ENCODE peak calls at places on chromosomes 4 and X, in nine cellular contexts. One of them, this sample, is unnamed.

GRCh38 chrX:110401142-110401541 is 42.5 kb downstream of the RTL9 start:
- ATAC-seq in CD4-positive, alpha-beta T cell: no peak
- ATAC-seq in body of pancreas: no peak
- ATAC-seq in aorta: no peak
- ATAC-seq in left lung: no peak
- ATAC-seq in heart right ventricle: no peak
- ATAC-seq in thoracic aorta: no peak
- ATAC-seq in HCT116: no peak
- ATAC-seq in gastrocnemius medialis: no peak
- ATAC-seq in this sample: no peak

GRCh38 chr4:68476191-68476590 is 28.9 kb downstream of the TMPRSS11E start:
- ATAC-seq in gastrocnemius medialis: no peak
- ATAC-seq in thoracic aorta: no peak
- ATAC-seq in heart right ventricle: no peak
- ATAC-seq in CD4-positive, alpha-beta T cell: no peak
- ATAC-seq in left lung: no peak
- ATAC-seq in aorta: no peak
- ATAC-seq in body of pancreas: no peak
- ATAC-seq in HCT116: no peak
- ATAC-seq in this sample: no peak

GRCh38 chr4:127162741-127163140 is 470.0 kb upstream of the INTU start:
- ATAC-seq in HCT116: no peak
- ATAC-seq in thoracic aorta: no peak
- ATAC-seq in left lung: peak; percentile 86
- ATAC-seq in gastrocnemius medialis: peak; percentile 46
- ATAC-seq in body of pancreas: peak; percentile 48
- ATAC-seq in aorta: no peak
- ATAC-seq in heart right ventricle: no peak
- ATAC-seq in CD4-positive, alpha-beta T cell: no peak
- ATAC-seq in this sample: no peak

GRCh38 chr4:36224969-36225903 is 19.1 kb downstream of the ARAP2 start:
- ATAC-seq in thoracic aorta: no peak
- ATAC-seq in HCT116: peak; percentile 81
- ATAC-seq in body of pancreas: peak; percentile 69
- ATAC-seq in gastrocnemius medialis: no peak
- ATAC-seq in left lung: peak; percentile 27
- ATAC-seq in aorta: no peak
- ATAC-seq in CD4-positive, alpha-beta T cell: no peak
- ATAC-seq in heart right ventricle: no peak
- ATAC-seq in this sample: no peak

GRCh38 chr4:2442175-2442993 is 23.6 kb downstream of the CFAP99 start:
- ATAC-seq in left lung: no peak
- ATAC-seq in body of pancreas: no peak
- ATAC-seq in HCT116: peak; percentile 51
- ATAC-seq in gastrocnemius medialis: no peak
- ATAC-seq in thoracic aorta: no peak
- ATAC-seq in CD4-positive, alpha-beta T cell: no peak
- ATAC-seq in heart right ventricle: peak; percentile 7
- ATAC-seq in aorta: no peak
- ATAC-seq in this sample: no peak

GRCh38 chr4:163606885-163607284 is 112.4 kb downstream of the TMA16 start:
- ATAC-seq in aorta: no peak
- ATAC-seq in CD4-positive, alpha-beta T cell: no peak
- ATAC-seq in left lung: peak; percentile 69
- ATAC-seq in gastrocnemius medialis: no peak
- ATAC-seq in heart right ventricle: no peak
- ATAC-seq in body of pancreas: no peak
- ATAC-seq in thoracic aorta: no peak
- ATAC-seq in HCT116: no peak
- ATAC-seq in this sample: no peak

GRCh38 chr4:57071340-57071739 is 38.8 kb downstream of the IGFBP7 start:
- ATAC-seq in left lung: peak; percentile 49
- ATAC-seq in HCT116: no peak
- ATAC-seq in gastrocnemius medialis: peak; percentile 80
- ATAC-seq in CD4-positive, alpha-beta T cell: no peak
- ATAC-seq in body of pancreas: peak; percentile 62
- ATAC-seq in heart right ventricle: peak; percentile 37
- ATAC-seq in aorta: peak; percentile 79
- ATAC-seq in thoracic aorta: peak; percentile 22
- ATAC-seq in this sample: peak; percentile 82

GRCh38 chr4:147244786-147245185 is 236.1 kb upstream of the EDNRA start:
- ATAC-seq in gastrocnemius medialis: no peak
- ATAC-seq in CD4-positive, alpha-beta T cell: no peak
- ATAC-seq in heart right ventricle: no peak
- ATAC-seq in aorta: no peak
- ATAC-seq in HCT116: no peak
- ATAC-seq in left lung: no peak
- ATAC-seq in thoracic aorta: no peak
- ATAC-seq in body of pancreas: no peak
- ATAC-seq in this sample: no peak

GRCh38 chr4:153947124-153947523 is 158.2 kb upstream of the SFRP2 start:
- ATAC-seq in heart right ventricle: no peak
- ATAC-seq in aorta: no peak
- ATAC-seq in gastrocnemius medialis: no peak
- ATAC-seq in body of pancreas: no peak
- ATAC-seq in thoracic aorta: no peak
- ATAC-seq in HCT116: no peak
- ATAC-seq in left lung: peak; percentile 38
- ATAC-seq in CD4-positive, alpha-beta T cell: no peak
- ATAC-seq in this sample: no peak

GRCh38 chrX:48076343-48076742 is 4.9 kb upstream of the ZNF630 start:
- ATAC-seq in heart right ventricle: no peak
- ATAC-seq in aorta: no peak
- ATAC-seq in body of pancreas: no peak
- ATAC-seq in gastrocnemius medialis: no peak
- ATAC-seq in HCT116: no peak
- ATAC-seq in CD4-positive, alpha-beta T cell: no peak
- ATAC-seq in left lung: no peak
- ATAC-seq in thoracic aorta: no peak
- ATAC-seq in this sample: no peak

GRCh38 chrX:48068096-48068887 is 3.1 kb downstream of the ZNF630 start:
- ATAC-seq in HCT116: no peak
- ATAC-seq in gastrocnemius medialis: no peak
- ATAC-seq in heart right ventricle: no peak
- ATAC-seq in thoracic aorta: no peak
- ATAC-seq in left lung: no peak
- ATAC-seq in CD4-positive, alpha-beta T cell: no peak
- ATAC-seq in aorta: no peak
- ATAC-seq in body of pancreas: no peak
- ATAC-seq in this sample: no peak

GRCh38 chrX:48071064-48071985 is at the start of gene ZNF630:
- ATAC-seq in thoracic aorta: peak; percentile 43
- ATAC-seq in HCT116: no peak
- ATAC-seq in heart right ventricle: peak; percentile 98
- ATAC-seq in body of pancreas: peak; percentile 97
- ATAC-seq in gastrocnemius medialis: peak; percentile 87
- ATAC-seq in CD4-positive, alpha-beta T cell: peak; percentile 80
- ATAC-seq in left lung: peak; percentile 98
- ATAC-seq in aorta: peak; percentile 89
- ATAC-seq in this sample: peak; percentile 89

GRCh38 chrX:48071986-48072605 is 656 bp upstream of the ZNF630 start:
- ATAC-seq in CD4-positive, alpha-beta T cell: no peak
- ATAC-seq in gastrocnemius medialis: no peak
- ATAC-seq in HCT116: no peak
- ATAC-seq in left lung: no peak
- ATAC-seq in aorta: no peak
- ATAC-seq in thoracic aorta: no peak
- ATAC-seq in body of pancreas: no peak
- ATAC-seq in heart right ventricle: no peak
- ATAC-seq in this sample: no peak
- H3K27ac ChIP-seq in CD4-positive, alpha-beta T cell: no peak overlapping the region
- H3K27ac ChIP-seq in gastrocnemius medialis: peak overlapping the region; percentile 84
- H3K27ac ChIP-seq in HCT116: no peak overlapping the region
- H3K27ac ChIP-seq in left lung: peak overlapping the region; percentile 71
- H3K27ac ChIP-seq in aorta: no peak overlapping the region
- H3K27ac ChIP-seq in thoracic aorta: no peak overlapping the region
- H3K27ac ChIP-seq in body of pancreas: no peak overlapping the region
- H3K27ac ChIP-seq in heart right ventricle: peak overlapping the region; percentile 83
- H3K27ac ChIP-seq in this sample: no peak overlapping the region

GRCh38 chr4:94407846-94408245 is 43.9 kb upstream of the PDLIM5 start:
- ATAC-seq in CD4-positive, alpha-beta T cell: no peak
- ATAC-seq in heart right ventricle: peak; percentile 22
- ATAC-seq in aorta: no peak
- ATAC-seq in HCT116: no peak
- ATAC-seq in gastrocnemius medialis: no peak
- ATAC-seq in body of pancreas: no peak
- ATAC-seq in left lung: no peak
- ATAC-seq in thoracic aorta: no peak
- ATAC-seq in this sample: no peak

GRCh38 chr4:94409375-94409679 is 42.4 kb upstream of the PDLIM5 start:
- ATAC-seq in heart right ventricle: no peak
- ATAC-seq in left lung: no peak
- ATAC-seq in HCT116: no peak
- ATAC-seq in gastrocnemius medialis: no peak
- ATAC-seq in thoracic aorta: no peak
- ATAC-seq in CD4-positive, alpha-beta T cell: no peak
- ATAC-seq in body of pancreas: no peak
- ATAC-seq in aorta: no peak
- ATAC-seq in this sample: no peak

GRCh38 chr4:94408549-94409374 is 43.0 kb upstream of the PDLIM5 start:
- ATAC-seq in aorta: no peak
- ATAC-seq in HCT116: no peak
- ATAC-seq in CD4-positive, alpha-beta T cell: no peak
- ATAC-seq in gastrocnemius medialis: peak; percentile 26
- ATAC-seq in thoracic aorta: no peak
- ATAC-seq in body of pancreas: no peak
- ATAC-seq in left lung: no peak
- ATAC-seq in heart right ventricle: peak; percentile 46
- ATAC-seq in this sample: no peak

GRCh38 chr4:94409947-94410346 is 41.8 kb upstream of the PDLIM5 start:
- ATAC-seq in thoracic aorta: peak; percentile 62
- ATAC-seq in HCT116: no peak
- ATAC-seq in left lung: no peak
- ATAC-seq in CD4-positive, alpha-beta T cell: no peak
- ATAC-seq in heart right ventricle: peak; percentile 71
- ATAC-seq in gastrocnemius medialis: peak; percentile 55
- ATAC-seq in body of pancreas: no peak
- ATAC-seq in aorta: peak; percentile 77
- ATAC-seq in this sample: no peak

GRCh38 chr4:94406668-94407437 is 44.9 kb upstream of the PDLIM5 start:
- ATAC-seq in body of pancreas: peak; percentile 86
- ATAC-seq in thoracic aorta: peak; percentile 34
- ATAC-seq in HCT116: peak; percentile 89
- ATAC-seq in gastrocnemius medialis: peak; percentile 49
- ATAC-seq in heart right ventricle: peak; percentile 68
- ATAC-seq in aorta: peak; percentile 78
- ATAC-seq in left lung: peak; percentile 95
- ATAC-seq in CD4-positive, alpha-beta T cell: peak; percentile 61
- ATAC-seq in this sample: peak; percentile 50
- H3K27ac ChIP-seq in body of pancreas: no peak overlapping the region
- H3K27ac ChIP-seq in thoracic aorta: peak overlapping the region; percentile 88
- H3K27ac ChIP-seq in HCT116: no peak overlapping the region
- H3K27ac ChIP-seq in gastrocnemius medialis: peak overlapping the region; percentile 94
- H3K27ac ChIP-seq in heart right ventricle: peak overlapping the region; percentile 89
- H3K27ac ChIP-seq in aorta: no peak overlapping the region
- H3K27ac ChIP-seq in left lung: no peak overlapping the region
- H3K27ac ChIP-seq in CD4-positive, alpha-beta T cell: no peak overlapping the region
- H3K27ac ChIP-seq in this sample: no peak overlapping the region

DNA sequence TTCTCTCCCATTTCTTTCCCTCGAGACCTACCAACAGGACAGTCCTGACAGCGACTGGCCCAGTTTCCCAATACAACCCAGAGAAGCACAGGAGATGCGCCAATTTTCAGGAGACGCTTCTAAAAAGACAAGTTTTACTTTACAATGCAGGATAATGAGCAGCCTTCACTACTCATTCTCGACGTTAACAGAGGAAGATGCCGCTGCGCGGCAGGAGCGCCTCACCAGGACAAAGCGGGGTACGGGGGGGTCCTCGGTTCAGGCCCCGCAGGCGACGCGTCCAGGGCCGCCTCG is 689 bp downstream of the BCLAF3 start:
- ATAC-seq in CD4-positive, alpha-beta T cell: peak; percentile 29
- ATAC-seq in body of pancreas: no peak
- ATAC-seq in HCT116: no peak
- ATAC-seq in heart right ventricle: peak; percentile 10
- ATAC-seq in thoracic aorta: no peak
- ATAC-seq in gastrocnemius medialis: no peak
- ATAC-seq in aorta: no peak
- ATAC-seq in left lung: peak; percentile 7
- ATAC-seq in this sample: no peak
- H3K27ac ChIP-seq in CD4-positive, alpha-beta T cell: peak overlapping the region; percentile 21
- H3K27ac ChIP-seq in body of pancreas: peak overlapping the region; percentile 58
- H3K27ac ChIP-seq in HCT116: peak overlapping the region; percentile 26
- H3K27ac ChIP-seq in heart right ventricle: peak overlapping the region; percentile 70
- H3K27ac ChIP-seq in thoracic aorta: peak overlapping the region; percentile 53
- H3K27ac ChIP-seq in gastrocnemius medialis: peak overlapping the region; percentile 82
- H3K27ac ChIP-seq in aorta: no peak overlapping the region
- H3K27ac ChIP-seq in left lung: peak overlapping the region; percentile 72
- H3K27ac ChIP-seq in this sample: peak overlapping the region; percentile 80

DNA sequence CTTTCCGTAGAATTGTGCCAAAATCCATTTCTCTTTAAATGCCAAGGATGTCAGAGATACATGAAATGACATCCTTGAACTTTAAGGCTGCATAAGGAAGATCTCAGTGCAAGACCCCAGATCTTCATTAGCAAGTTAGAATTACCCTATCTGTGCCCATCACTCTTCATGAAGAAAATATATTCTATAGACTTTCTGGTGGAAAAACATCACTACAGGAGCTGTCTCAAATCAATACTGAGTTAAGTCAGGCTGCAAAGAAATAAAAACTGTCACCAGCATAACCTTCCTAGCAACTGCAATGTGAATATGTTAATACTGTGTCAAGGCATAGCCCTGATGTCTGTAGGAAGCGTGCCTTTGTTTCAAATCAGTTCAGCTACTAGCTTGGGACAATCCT is 173.4 kb downstream of the TBCK start:
- ATAC-seq in gastrocnemius medialis: no peak
- ATAC-seq in HCT116: no peak
- ATAC-seq in left lung: no peak
- ATAC-seq in aorta: no peak
- ATAC-seq in thoracic aorta: no peak
- ATAC-seq in CD4-positive, alpha-beta T cell: no peak
- ATAC-seq in body of pancreas: no peak
- ATAC-seq in heart right ventricle: no peak
- ATAC-seq in this sample: no peak
- H3K27ac ChIP-seq in gastrocnemius medialis: no peak overlapping the region
- H3K27ac ChIP-seq in HCT116: no peak overlapping the region
- H3K27ac ChIP-seq in left lung: no peak overlapping the region
- H3K27ac ChIP-seq in aorta: no peak overlapping the region
- H3K27ac ChIP-seq in thoracic aorta: no peak overlapping the region
- H3K27ac ChIP-seq in CD4-positive, alpha-beta T cell: no peak overlapping the region
- H3K27ac ChIP-seq in body of pancreas: no peak overlapping the region
- H3K27ac ChIP-seq in heart right ventricle: no peak overlapping the region
- H3K27ac ChIP-seq in this sample: no peak overlapping the region